ENCODE peak calls at places on chromosome 4, in four cellular contexts. S is fibroblast of the aortic adventitia, I is mucosa of descending colon, T is BE2C. V is an unnamed sample.

GRCh38 chr4:18039113-18039512 is 17.6 kb upstream of the LCORL start:
- DNase-seq in I (no peak), S (no peak), T (no peak), V (peak)

GRCh38 chr4:153651961-153652784 is 31.9 kb upstream of the TLR2 start:
- DNase-seq in S (no peak), I (no peak), T (no peak), V (no peak)

GRCh38 chr4:150582881-150583286 is 933 bp downstream of the MAB21L2 start:
- DNase-seq in T (peak), S (no peak), I (no peak), V (no peak)

GRCh38 chr4:168432419-168433146 is 47.7 kb downstream of the DDX60L start:
- DNase-seq in S (no peak), I (no peak), T (no peak), V (no peak)

GRCh38 chr4:138975225-138975624 is 40.4 kb upstream of the NOCT start:
- DNase-seq in I (no peak), S (no peak), T (no peak), V (no peak)

GRCh38 chr4:2343476-2343875 is 75.0 kb downstream of the ZFYVE28 start:
- DNase-seq in I (no peak), T (no peak), S (no peak), V (no peak)

GRCh38 chr4:110622841-110623709 is at the start of gene PITX2:
- DNase-seq in I (peak), S (peak), T (peak), V (peak)

GRCh38 chr4:39950861-39951481 is 26.7 kb downstream of the PDS5A start:
- DNase-seq in I (no peak), T (no peak), S (no peak), V (no peak)

GRCh38 chr4:128825226-128825625 is 15.7 kb downstream of the JADE1 start:
- DNase-seq in S (peak), T (no peak), I (peak), V (peak)

GRCh38 chr4:37889849-37890500 is 909 bp upstream of the TBC1D1 start:
- DNase-seq in I (peak), T (no peak), S (no peak), V (no peak)

GRCh38 chr4:89708903-89709361 is 128.0 kb downstream of the SNCA start:
- DNase-seq in S (peak), T (no peak), I (no peak), V (peak)

GRCh38 chr4:147378780-147379179 is 102.1 kb upstream of the EDNRA start:
- DNase-seq in T (no peak), S (no peak), I (peak), V (no peak)

GRCh38 chr4:126731062-126731461 is 901.7 kb upstream of the INTU start:
- DNase-seq in S (no peak), T (no peak), I (no peak), V (no peak)

GRCh38 chr4:83328486-83328885 is 6.2 kb downstream of the HPSE start:
- DNase-seq in S (no peak), T (no peak), I (no peak), V (no peak)

GRCh38 chr4:2457481-2458295 is 11.2 kb upstream of the RNF4 start:
- DNase-seq in S (no peak), T (no peak), I (no peak), V (no peak)

GRCh38 chr4:165131247-165131832 is 18.7 kb upstream of the TMEM192 start:
- DNase-seq in S (peak), I (peak), T (peak), V (peak)

GRCh38 chr4:90328558-90328957 is 201.4 kb downstream of the CCSER1 start:
- DNase-seq in S (peak), T (peak), I (peak), V (peak)

GRCh38 chr4:82898322-82899243 is 2.0 kb upstream of the THAP9 start:
- DNase-seq in T (peak), I (peak), S (peak), V (peak)

GRCh38 chr4:151434183-151434860 is 25.3 kb downstream of the FHIP1A start:
- DNase-seq in T (no peak), S (peak), I (no peak), V (peak)

GRCh38 chr4:14906805-14907204 is 95.5 kb upstream of the CPEB2 start:
- DNase-seq in S (no peak), I (no peak), T (no peak), V (no peak)

GRCh38 chr4:142850478-142850877 is 4.4 kb upstream of the INPP4B start:
- DNase-seq in I (no peak), T (peak), S (peak), V (no peak)

GRCh38 chr4:106369456-106370060 is 980 bp upstream of the GIMD1 start:
- DNase-seq in I (peak), S (peak), T (peak), V (peak)

GRCh38 chr4:24601121-24601520 is 16.8 kb upstream of the DHX15 start:
- DNase-seq in I (no peak), T (no peak), S (no peak), V (no peak)

GRCh38 chr4:80454040-80454439 is 118.5 kb downstream of the CFAP299 start:
- DNase-seq in T (no peak), I (no peak), S (peak), V (peak)

GRCh38 chr4:1246111-1246881 is 2.6 kb downstream of the CTBP1 start:
- DNase-seq in I (no peak), T (peak), S (no peak), V (peak)

GRCh38 chr4:69032847-69033638 is 63.2 kb upstream of the UGT2B7 start:
- DNase-seq in S (peak), T (no peak), I (peak), V (peak)

GRCh38 chr4:121155893-121156292 is 8.2 kb downstream of the TNIP3 start:
- DNase-seq in S (peak), I (no peak), T (no peak), V (peak)

GRCh38 chr4:82787342-82787741 is 11.3 kb downstream of the SCD5 start:
- DNase-seq in I (no peak), T (no peak), S (peak), V (no peak)

GRCh38 chr4:107853444-107854325 is 29.0 kb downstream of the SGMS2 start:
- DNase-seq in T (no peak), S (peak), I (no peak), V (peak)

DNA sequence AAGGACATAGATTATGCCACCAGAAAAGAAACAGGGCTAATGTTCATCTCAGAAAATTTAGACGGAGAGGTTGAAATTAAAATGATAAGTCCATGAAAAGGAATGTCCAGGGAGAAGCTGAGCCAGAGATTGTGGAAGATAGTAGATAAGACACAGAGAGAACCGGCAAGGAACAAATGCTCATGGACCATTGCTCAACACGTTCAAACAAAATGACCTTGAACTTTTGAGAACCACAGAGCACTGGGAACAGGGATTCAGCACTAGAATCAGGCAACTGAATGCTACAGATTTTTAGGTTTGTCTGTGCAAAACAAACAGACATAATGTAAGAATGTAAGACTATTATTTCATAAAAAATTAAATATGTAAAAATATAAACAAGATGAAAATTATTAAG is 206.3 kb downstream of the PDGFC start:
- DNase-seq in S (no peak), T (no peak), I (no peak), V (no peak)
- H3K4me3 ChIP-seq in S (no peak), T (no peak), I (no peak), V (no peak)

DNA sequence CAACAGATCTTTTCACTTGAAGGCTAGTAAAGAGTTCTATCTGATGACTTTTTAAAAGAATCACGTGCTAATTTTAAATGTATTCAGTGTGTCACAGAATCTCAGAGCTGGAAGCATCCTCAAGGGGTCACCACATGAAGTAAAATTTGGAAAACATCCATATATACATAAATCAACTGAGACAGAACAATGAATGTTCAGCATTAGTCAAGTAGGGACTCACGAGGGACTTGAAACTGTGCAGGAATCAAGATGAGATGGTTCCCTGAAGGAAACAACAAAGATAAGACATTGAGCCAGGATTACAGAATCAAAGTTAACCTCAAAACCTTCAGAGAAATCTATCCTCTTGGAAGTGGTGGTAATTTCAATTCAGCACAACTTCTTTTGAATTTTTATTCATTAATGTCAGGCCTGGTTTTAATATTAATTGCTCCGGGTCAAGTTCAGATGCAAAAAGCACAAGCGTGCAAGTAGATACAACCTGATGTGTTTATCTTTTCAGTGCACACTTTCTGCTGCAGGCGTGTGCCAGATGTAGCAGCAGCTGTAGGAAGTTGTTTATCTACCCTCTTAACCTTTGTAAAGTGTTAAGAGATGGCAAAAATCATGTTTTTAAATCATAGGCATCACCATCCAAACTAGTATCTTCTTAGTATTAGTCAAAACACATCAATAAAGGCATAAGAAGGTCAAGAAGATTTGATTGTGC is 87.7 kb upstream of the SRD5A3 start:
- DNase-seq in I (no peak), S (peak), T (no peak), V (peak)
- TF ChIP-seq CTCF in I (no peak), S (no peak), T (no peak), V (no peak)

GRCh38 chr4:75122424-75123014 is 189.6 kb downstream of the PARM1 start:
- DNase-seq in S (no peak), T (no peak), I (no peak), V (no peak)

GRCh38 chr4:75126058-75126457 is 193.1 kb downstream of the PARM1 start:
- DNase-seq in T (no peak), S (no peak), I (no peak), V (no peak)
- H3K4me3 ChIP-seq in T (no peak), S (no peak), I (no peak), V (no peak)

GRCh38 chr4:7769936-7770674 is 169.6 kb downstream of the AFAP1 start:
- DNase-seq in T (no peak), I (peak), S (no peak), V (peak)
- TF ChIP-seq CTCF in T (peak), I (no peak), S (peak), V (peak)

GRCh38 chr4:140046037-140046436 is 107.9 kb downstream of the MAML3 start:
- DNase-seq in S (no peak), T (no peak), I (no peak), V (no peak)

GRCh38 chr4:140047017-140047640 is 106.9 kb downstream of the MAML3 start:
- DNase-seq in T (no peak), I (no peak), S (peak), V (no peak)

GRCh38 chr4:140048419-140049022 is 105.5 kb downstream of the MAML3 start:
- DNase-seq in S (no peak), I (no peak), T (no peak), V (no peak)

GRCh38 chr4:140047781-140048180 is 106.2 kb downstream of the MAML3 start:
- DNase-seq in T (no peak), I (no peak), S (no peak), V (no peak)

DNA sequence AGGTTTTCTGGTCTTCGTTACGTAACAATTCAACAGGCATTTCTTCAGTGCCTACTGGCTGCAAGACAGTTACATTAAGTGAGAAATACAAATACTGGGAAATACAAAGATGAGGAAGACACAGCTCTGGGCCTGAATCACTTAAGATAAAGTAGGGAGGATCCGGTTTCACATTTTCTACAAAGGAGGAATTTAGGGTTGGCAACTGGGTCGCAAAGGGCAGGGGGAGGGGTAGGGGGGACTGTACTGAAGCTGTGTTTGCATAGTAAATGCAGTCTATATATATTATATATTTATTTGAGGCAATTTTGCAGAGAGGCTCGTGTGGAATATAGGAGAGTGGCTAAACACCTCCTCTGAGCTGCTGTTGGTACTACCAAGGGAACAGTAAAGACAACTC is 107.4 kb downstream of the MAML3 start:
- DNase-seq in T (no peak), S (no peak), I (no peak), V (no peak)
- H3K4me3 ChIP-seq in T (no peak), S (no peak), I (no peak), V (no peak)

GRCh38 chr4:8840006-8840793 is 31.4 kb downstream of the HMX1 start:
- DNase-seq in T (no peak), S (no peak), I (no peak), V (no peak)
- TF ChIP-seq CTCF in T (peak), S (no peak), I (no peak), V (no peak)

V was measured in foreskin fibroblast.